ENCODE peak calls at places on chromosomes 3 and 15, in nine cellular contexts. L is activated CD8-positive, alpha-beta T cell treated with anti-CD3 and anti-CD28 coated beads, Interleukin-2, amount 10 ng/mL, durations not matched to agents 7 days and 5 days; W is epithelial cell of esophagus; C is heart right ventricle; O is omental fat pad; V is activated effector memory CD4-positive, alpha-beta T cell treated with anti-CD3 and anti-CD28 coated beads, Interleukin-2, amount 50 U/mL, for 16 hours; J is Right ventricle myocardium superior; M is SW480; D is SK-MEL-5. U is an unnamed sample.
A peak's percentile ranks its signal among the peaks of the same experiment; 100 is the strongest.

GRCh38 chr3:131731709-131732108 is 228.9 kb upstream of the MRPL3 start:
- DNase-seq in L (no peak), W (no peak), C (no peak), O (no peak), V (no peak), J (no peak), M (no peak), D (no peak), U (no peak)

GRCh38 chr3:36944641-36945270 is at the start of gene TRANK1:
- DNase-seq in L (peak; percentile 85), W (peak; percentile 37), C (peak; percentile 49), O (peak; percentile 30), V (peak; percentile 93), J (peak; percentile 77), M (no peak), D (no peak), U (peak; percentile 93)

GRCh38 chr3:197513953-197514785 is 41.6 kb downstream of the BDH1 start:
- DNase-seq in L (no peak), W (peak; percentile 73), C (no peak), O (no peak), V (no peak), J (no peak), M (no peak), D (no peak), U (no peak)

GRCh38 chr15:41944313-41944940 is 27.9 kb downstream of the EHD4 start:
- DNase-seq in L (no peak), W (peak; percentile 75), C (no peak), O (no peak), V (no peak), J (peak; percentile 75), M (peak; percentile 84), D (peak; percentile 63), U (peak; percentile 87)

GRCh38 chr15:76460871-76461270 is 124.3 kb downstream of the ISL2 start:
- DNase-seq in L (no peak), W (no peak), C (no peak), O (no peak), V (no peak), J (no peak), M (no peak), D (no peak), U (no peak)

GRCh38 chr15:71716990-71717389 is 93.4 kb upstream of the NR2E3 start:
- DNase-seq in L (no peak), W (peak; percentile 40), C (no peak), O (no peak), V (no peak), J (no peak), M (no peak), D (no peak), U (no peak)

GRCh38 chr3:57068437-57069089 is 8.1 kb downstream of the SPATA12 start:
- DNase-seq in L (peak; percentile 31), W (peak; percentile 90), C (no peak), O (no peak), V (no peak), J (peak; percentile 63), M (peak; percentile 50), D (no peak), U (peak; percentile 89)

GRCh38 chr15:31215490-31216209 is 111.0 kb upstream of the KLF13 start:
- DNase-seq in L (peak; percentile 89), W (peak; percentile 52), C (peak; percentile 91), O (peak; percentile 40), V (peak; percentile 93), J (peak; percentile 93), M (peak; percentile 68), D (peak; percentile 61), U (peak; percentile 96)

GRCh38 chr3:138078901-138079344 is 36.5 kb downstream of the DZIP1L start:
- DNase-seq in L (no peak), W (peak; percentile 94), C (no peak), O (no peak), V (no peak), J (no peak), M (peak; percentile 22), D (peak; percentile 37), U (no peak)

GRCh38 chr3:73451276-73451973 is 173.3 kb downstream of the PDZRN3 start:
- DNase-seq in L (no peak), W (peak; percentile 4), C (no peak), O (no peak), V (no peak), J (no peak), M (no peak), D (no peak), U (no peak)

GRCh38 chr15:78129098-78130011 is 1.9 kb downstream of the CIB2 start:
- DNase-seq in L (no peak), W (no peak), C (no peak), O (no peak), V (no peak), J (no peak), M (no peak), D (no peak), U (no peak)

GRCh38 chr15:78752492-78753358 is 58.5 kb downstream of the ADAMTS7 start:
- DNase-seq in L (no peak), W (peak; percentile 12), C (peak; percentile 69), O (no peak), V (no peak), J (no peak), M (no peak), D (no peak), U (peak; percentile 48)

GRCh38 chr3:125194061-125194848 is 18.3 kb downstream of the SLC12A8 start:
- DNase-seq in L (no peak), W (peak; percentile 87), C (no peak), O (no peak), V (no peak), J (no peak), M (no peak), D (no peak), U (no peak)

GRCh38 chr15:39304931-39305728 is 275.7 kb upstream of the THBS1 start:
- DNase-seq in L (no peak), W (no peak), C (no peak), O (no peak), V (no peak), J (no peak), M (no peak), D (peak; percentile 57), U (no peak)

GRCh38 chr3:179196098-179196497 is 47.9 kb downstream of the PIK3CA start:
- DNase-seq in L (peak; percentile 39), W (no peak), C (no peak), O (no peak), V (no peak), J (no peak), M (peak; percentile 30), D (no peak), U (no peak)